ENCODE peak calls at places on chromosomes 4 and X, in five cellular contexts. Q, R, O, C and S are unnamed samples.

GRCh38 chr4:164700471-164700870 is 53.5 kb upstream of the SMIM31 start:
- DNase-seq in Q (no peak), R (no peak), O (no peak), C (peak; percentile 15), S (no peak)

GRCh38 chr4:111697176-111697962 is 447.9 kb upstream of the FAM241A start:
- DNase-seq in Q (no peak), R (no peak), O (no peak), C (no peak), S (no peak)

GRCh38 chrX:68511255-68511654 is 12.4 kb downstream of the YIPF6 start:
- DNase-seq in Q (no peak), R (peak; percentile 65), O (peak; percentile 45), C (peak; percentile 44), S (no peak)

GRCh38 chr4:3522651-3523050 is 9.6 kb downstream of the LRPAP1 start:
- DNase-seq in Q (no peak), R (no peak), O (no peak), C (no peak), S (no peak)

GRCh38 chrX:9369802-9370291 is 95.0 kb upstream of the TBL1X start:
- DNase-seq in Q (peak; percentile 52), R (no peak), O (peak; percentile 42), C (no peak), S (no peak)

GRCh38 chr4:17120761-17121160 is 222.3 kb upstream of the LDB2 start:
- DNase-seq in Q (no peak), R (no peak), O (no peak), C (no peak), S (no peak)

GRCh38 chr4:102439835-102440234 is 61.3 kb upstream of the NFKB1 start:
- DNase-seq in Q (peak; percentile 64), R (peak; percentile 17), O (peak; percentile 49), C (no peak), S (no peak)

GRCh38 chrX:21427086-21427485 is 52.9 kb downstream of the CNKSR2 start:
- DNase-seq in Q (no peak), R (no peak), O (no peak), C (no peak), S (no peak)

GRCh38 chrX:123425904-123426303 is 241.8 kb downstream of the GRIA3 start:
- DNase-seq in Q (peak; percentile 50), R (peak; percentile 4), O (peak; percentile 51), C (no peak), S (no peak)

GRCh38 chr4:140754918-140755810 is 1.0 kb downstream of the TBC1D9 start:
- DNase-seq in Q (no peak), R (no peak), O (no peak), C (no peak), S (no peak)

GRCh38 chr4:139919513-139919912 is 234.5 kb downstream of the MAML3 start:
- DNase-seq in Q (peak; percentile 76), R (no peak), O (peak; percentile 54), C (no peak), S (no peak)

GRCh38 chr4:39469429-39470077 is 10.7 kb downstream of the LIAS start:
- DNase-seq in Q (peak; percentile 78), R (peak; percentile 54), O (peak; percentile 90), C (peak; percentile 24), S (peak; percentile 70)

GRCh38 chr4:103773691-103774231 is 54.0 kb upstream of the TACR3 start:
- DNase-seq in Q (no peak), R (no peak), O (no peak), C (no peak), S (no peak)

GRCh38 chr4:184250795-184251679 is 33.4 kb upstream of the ENPP6 start:
- DNase-seq in Q (peak; percentile 6), R (no peak), O (peak; percentile 58), C (no peak), S (no peak)

GRCh38 chr4:173399016-173399415 is at the start of gene SCRG1:
- DNase-seq in Q (no peak), R (peak; percentile 38), O (peak; percentile 6), C (peak; percentile 39), S (no peak)

GRCh38 chr4:112944006-112944405 is 105.4 kb upstream of the ANK2 start:
- DNase-seq in Q (no peak), R (no peak), O (no peak), C (no peak), S (no peak)

GRCh38 chr4:69484011-69484410 is 11.7 kb downstream of the UGT2B4 start:
- DNase-seq in Q (no peak), R (no peak), O (no peak), C (no peak), S (no peak)

GRCh38 chrX:63918611-63919010 is 133.6 kb upstream of the ARHGEF9 start:
- DNase-seq in Q (no peak), R (no peak), O (peak; percentile 3), C (no peak), S (no peak)

GRCh38 chrX:130529531-130529930 is 127.7 kb downstream of the RBMX2 start:
- DNase-seq in Q (no peak), R (no peak), O (no peak), C (no peak), S (no peak)

GRCh38 chr4:146336413-146336807 is 122.1 kb downstream of the REELD1 start:
- DNase-seq in Q (peak; percentile 29), R (no peak), O (no peak), C (no peak), S (no peak)

GRCh38 chrX:14922437-14922836 is 49.2 kb downstream of the MOSPD2 start:
- DNase-seq in Q (peak; percentile 91), R (no peak), O (peak; percentile 82), C (no peak), S (no peak)

GRCh38 chrX:3160771-3161170 is 119.5 kb downstream of the ARSF start:
- DNase-seq in Q (no peak), R (no peak), O (no peak), C (no peak), S (no peak)

GRCh38 chr4:86657382-86657781 is 63.3 kb downstream of the PTPN13 start:
- DNase-seq in Q (no peak), R (no peak), O (no peak), C (no peak), S (no peak)

GRCh38 chrX:1442016-1442665 is 10.6 kb downstream of the ASMTL start:
- DNase-seq in Q (no peak), R (no peak), O (no peak), C (no peak), S (no peak)

GRCh38 chr4:4849524-4850193 is 9.8 kb upstream of the MSX1 start:
- DNase-seq in Q (no peak), R (no peak), O (no peak), C (no peak), S (no peak)

GRCh38 chrX:110086916-110087484 is 84.1 kb downstream of the TMEM164 start:
- DNase-seq in Q (peak; percentile 94), R (no peak), O (peak; percentile 87), C (no peak), S (no peak)

GRCh38 chr4:89283975-89284556 is 23.5 kb downstream of the GPRIN3 start:
- DNase-seq in Q (no peak), R (no peak), O (no peak), C (no peak), S (no peak)

GRCh38 chrX:38311743-38312142 is 15.6 kb downstream of the RPGR start:
- DNase-seq in Q (no peak), R (no peak), O (no peak), C (no peak), S (no peak)

GRCh38 chrX:100995469-100995868 is 26.0 kb downstream of the ARL13A start:
- DNase-seq in Q (peak; percentile 87), R (no peak), O (peak; percentile 80), C (no peak), S (no peak)

GRCh38 chr4:113468165-113469022 is 293.1 kb downstream of the CAMK2D start:
- DNase-seq in Q (peak; percentile 100), R (peak; percentile 82), O (peak; percentile 100), C (no peak), S (no peak)

GRCh38 chrX:23898412-23898959 is 9.3 kb downstream of the APOO start:
- DNase-seq in Q (peak; percentile 58), R (no peak), O (peak; percentile 50), C (no peak), S (no peak)

DNA sequence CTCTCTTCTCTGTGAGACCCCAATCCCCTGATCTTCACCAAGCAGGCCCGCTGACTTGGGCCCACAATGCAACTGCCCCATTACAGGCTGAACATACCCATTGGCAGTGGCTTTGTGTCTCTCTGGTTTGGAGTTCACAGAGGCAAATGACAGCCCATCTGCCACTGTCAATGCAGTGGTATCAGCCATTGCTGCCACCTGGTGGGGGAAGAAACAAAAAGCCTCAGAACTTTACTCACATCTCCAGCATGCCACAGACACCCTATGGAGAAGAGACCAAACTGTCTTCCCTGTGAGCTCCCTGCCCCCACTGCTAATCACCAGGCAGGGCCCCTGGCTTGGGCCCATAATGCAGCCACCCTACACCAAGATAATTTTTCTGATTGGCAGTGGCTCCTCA is 729.3 kb upstream of the ACTRT1 start:
- DNase-seq in Q (no peak), R (no peak), O (no peak), C (peak; percentile 47), S (no peak)
- TF ChIP-seq CTCF in Q (no peak), R (no peak), O (peak; percentile 3), C (peak; percentile 61), S (no peak)

GRCh38 chr4:119212964-119213606 is 572 bp downstream of the USP53 start:
- DNase-seq in Q (peak; percentile 92), R (peak; percentile 78), O (peak; percentile 97), C (peak; percentile 76), S (peak; percentile 76)
- TF ChIP-seq CTCF in Q (peak; percentile 18), R (no peak), O (peak; percentile 55), C (no peak), S (peak; percentile 16)

GRCh38 chr4:119302073-119302832 is 19.7 kb downstream of the FABP2 start:
- DNase-seq in Q (no peak), R (peak; percentile 27), O (no peak), C (no peak), S (no peak)

GRCh38 chr4:119297795-119298194 is 24.1 kb downstream of the FABP2 start:
- DNase-seq in Q (no peak), R (no peak), O (no peak), C (no peak), S (no peak)

GRCh38 chr4:119300072-119300387 is 21.9 kb downstream of the FABP2 start:
- DNase-seq in Q (no peak), R (peak; percentile 56), O (no peak), C (peak; percentile 19), S (peak; percentile 25)

GRCh38 chr4:119299221-119300071 is 22.5 kb downstream of the FABP2 start:
- DNase-seq in Q (peak; percentile 10), R (no peak), O (peak; percentile 28), C (no peak), S (peak; percentile 10)

GRCh38 chr4:119300388-119301131 is 21.4 kb downstream of the FABP2 start:
- DNase-seq in Q (peak; percentile 81), R (peak; percentile 88), O (peak; percentile 93), C (peak; percentile 85), S (peak; percentile 94)
- TF ChIP-seq CTCF in Q (no peak), R (no peak), O (no peak), C (peak; percentile 45), S (no peak)

DNA sequence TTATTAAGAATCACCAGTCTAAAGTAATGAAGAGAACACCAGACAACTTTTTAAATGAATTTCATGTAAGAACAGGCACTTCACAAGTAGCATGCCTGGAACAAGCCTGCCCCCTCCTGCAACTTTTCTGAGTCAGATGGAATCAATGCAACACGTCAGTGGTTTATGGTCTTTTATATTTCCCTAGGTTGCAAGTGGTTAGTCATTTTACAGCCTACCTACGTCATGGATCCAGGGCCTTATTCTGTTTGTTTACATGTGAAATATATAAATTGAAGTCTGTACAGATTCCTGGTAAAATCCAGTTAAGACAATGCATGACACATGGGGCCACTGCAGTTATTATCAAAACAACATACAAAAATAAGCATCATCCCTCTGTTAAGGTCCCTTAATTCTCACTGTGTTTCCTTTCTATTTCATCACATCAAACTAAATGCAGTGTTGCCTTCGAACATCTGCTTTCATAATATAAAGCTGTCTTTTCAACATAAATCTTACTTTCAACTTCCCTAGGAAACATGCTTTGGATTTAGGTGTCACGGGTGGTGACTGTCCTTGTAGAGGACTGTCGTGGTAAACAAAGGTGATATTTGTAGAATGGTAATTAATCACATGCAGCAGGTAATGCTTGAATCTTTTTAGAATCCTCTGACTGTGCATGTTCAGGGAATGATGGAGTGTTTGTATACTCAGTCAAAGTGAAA is 309.3 kb downstream of the FRMPD4 start:
- DNase-seq in Q (peak; percentile 76), R (peak; percentile 10), O (peak; percentile 81), C (no peak), S (no peak)
- TF ChIP-seq CTCF in Q (peak; percentile 13), R (no peak), O (peak; percentile 31), C (no peak), S (no peak)